ENCODE peak calls at places on chromosomes 4 and X, in four cellular contexts. F is K562, N is HCT116, Z is SK-N-SH. J is an unnamed sample.

GRCh38 chrX:13377537-13377936 is 57.7 kb upstream of the ATXN3L start:
- DNase-seq in F (no peak), N (no peak), Z (peak; percentile 61), J (no peak)

GRCh38 chr4:141759796-141760425 is 123.5 kb downstream of the IL15 start:
- DNase-seq in F (no peak), N (no peak), Z (no peak), J (no peak)

GRCh38 chr4:54902261-54902660 is 223.1 kb downstream of the KDR start:
- DNase-seq in F (no peak), N (no peak), Z (no peak), J (no peak)

GRCh38 chr4:40328383-40328782 is 6.8 kb upstream of the CHRNA9 start:
- DNase-seq in F (no peak), N (no peak), Z (no peak), J (no peak)

GRCh38 chr4:188976644-188977115 is 837.4 kb downstream of the TRIML1 start:
- DNase-seq in F (no peak), N (no peak), Z (no peak), J (no peak)

GRCh38 chr4:101597204-101597603 is 193.3 kb upstream of the BANK1 start:
- DNase-seq in F (no peak), N (no peak), Z (no peak), J (peak; percentile 8)

GRCh38 chr4:128519163-128519810 is 231.7 kb upstream of the PGRMC2 start:
- DNase-seq in F (no peak), N (no peak), Z (no peak), J (no peak)

GRCh38 chr4:80492761-80493160 is 157.2 kb downstream of the CFAP299 start:
- DNase-seq in F (no peak), N (no peak), Z (no peak), J (no peak)

GRCh38 chr4:163200950-163201349 is 34.3 kb upstream of the NAF1 start:
- DNase-seq in F (no peak), N (no peak), Z (no peak), J (no peak)

GRCh38 chr4:163196904-163197505 is 30.3 kb upstream of the NAF1 start:
- DNase-seq in F (no peak), N (no peak), Z (no peak), J (no peak)

DNA sequence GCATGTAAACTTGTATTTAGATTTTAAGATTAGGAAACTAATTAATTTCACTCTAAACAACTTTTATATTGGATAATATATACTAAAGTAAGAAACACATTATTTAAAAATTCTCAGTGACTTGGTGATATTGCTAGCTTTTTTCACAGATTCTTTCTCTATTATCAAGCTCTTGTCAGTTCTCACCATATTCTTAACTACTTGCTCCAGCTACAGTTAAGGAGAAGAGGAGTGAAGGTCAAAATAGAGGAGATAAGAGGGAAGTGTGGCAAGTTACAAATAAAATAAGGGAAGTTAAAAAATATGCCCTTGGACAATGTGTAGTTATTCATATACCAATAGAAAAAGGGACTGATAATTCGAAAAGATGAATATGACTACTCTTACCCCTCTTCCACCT is 34.7 kb upstream of the NAF1 start:
- DNase-seq in F (no peak), N (no peak), Z (no peak), J (no peak)
- TF ChIP-seq JUND in F (no peak), N (no peak), Z (no peak), J (no peak)

GRCh38 chrX:97551821-97552220 is 668.1 kb downstream of the RPA4 start:
- DNase-seq in F (no peak), N (no peak), Z (no peak), J (no peak)

GRCh38 chrX:97547873-97548578 is 664.3 kb downstream of the RPA4 start:
- DNase-seq in F (no peak), N (peak; percentile 2), Z (peak; percentile 2), J (no peak)
- TF ChIP-seq JUND in F (no peak), N (peak; percentile 30), Z (no peak), J (no peak)

GRCh38 chr4:21815651-21816050 is 132.9 kb downstream of the KCNIP4 start:
- DNase-seq in F (no peak), N (no peak), Z (no peak), J (no peak)

DNA sequence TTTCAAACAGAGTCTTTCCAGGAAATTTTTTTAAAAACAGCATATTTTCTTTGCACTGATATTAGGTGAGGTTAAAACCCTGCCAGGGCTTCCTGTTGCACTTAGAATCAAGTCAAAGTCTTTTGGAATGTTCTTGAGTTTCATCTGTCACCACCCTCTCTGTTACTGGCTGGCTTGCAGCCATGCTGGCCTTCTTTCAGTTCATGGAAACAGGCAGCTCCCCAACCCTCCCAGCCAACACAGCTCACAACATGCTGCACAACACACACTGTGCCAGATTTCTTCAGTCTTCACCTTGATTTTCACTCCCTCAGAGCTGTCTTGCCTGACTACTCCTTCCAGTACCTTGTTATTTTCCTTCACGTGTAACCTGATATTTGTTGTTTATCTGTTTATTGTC is 129.5 kb downstream of the KCNIP4 start:
- DNase-seq in F (no peak), N (no peak), Z (no peak), J (no peak)
- TF ChIP-seq JUND in F (no peak), N (no peak), Z (no peak), J (no peak)

GRCh38 chrX:153568612-153569011 is 30.3 kb downstream of the CCNQ start:
- DNase-seq in F (peak; percentile 25), N (no peak), Z (no peak), J (peak; percentile 6)
- TF ChIP-seq JUND in F (no peak), N (no peak), Z (no peak), J (no peak)

DNA sequence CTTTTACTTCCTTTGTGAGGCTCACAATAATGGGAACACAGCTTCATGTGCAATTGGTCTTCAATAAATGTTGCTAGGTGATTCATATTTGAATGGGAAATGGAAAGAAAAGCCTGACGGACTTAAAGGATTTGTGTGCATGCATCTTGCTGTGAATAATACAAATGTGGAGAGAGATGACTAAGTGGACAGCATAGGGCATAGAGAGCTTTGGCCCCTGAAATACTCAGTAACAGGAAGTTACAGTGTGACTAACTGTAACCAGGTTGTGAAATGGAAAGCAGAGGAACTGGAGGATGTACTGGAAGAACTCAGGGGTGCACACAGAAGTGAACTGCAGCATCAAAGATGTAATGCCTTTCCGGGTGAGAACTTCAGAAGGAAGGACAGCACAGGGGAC is 206.7 kb downstream of the MGST2 start:
- DNase-seq in F (no peak), N (no peak), Z (no peak), J (no peak)
- TF ChIP-seq JUND in F (no peak), N (no peak), Z (peak; percentile 65), J (no peak)

GRCh38 chrX:21744060-21744459 is 13.9 kb downstream of the SMPX start:
- DNase-seq in F (no peak), N (no peak), Z (no peak), J (no peak)

GRCh38 chrX:21744721-21745120 is 13.2 kb downstream of the SMPX start:
- DNase-seq in F (no peak), N (no peak), Z (no peak), J (no peak)

GRCh38 chrX:21741378-21741777 is 16.5 kb downstream of the SMPX start:
- DNase-seq in F (no peak), N (no peak), Z (no peak), J (no peak)

GRCh38 chrX:21740329-21741274 is 17.3 kb downstream of the SMPX start:
- DNase-seq in F (no peak), N (no peak), Z (no peak), J (no peak)

GRCh38 chrX:21741869-21742701 is 15.8 kb downstream of the SMPX start:
- DNase-seq in F (no peak), N (no peak), Z (no peak), J (no peak)
- TF ChIP-seq JUND in F (no peak), N (no peak), Z (no peak), J (no peak)

GRCh38 chrX:72053508-72053907 is 78.2 kb downstream of the RTL5 start:
- DNase-seq in F (no peak), N (no peak), Z (no peak), J (no peak)

GRCh38 chrX:72051589-72051988 is 80.1 kb downstream of the RTL5 start:
- DNase-seq in F (no peak), N (no peak), Z (no peak), J (no peak)

GRCh38 chrX:72052415-72053090 is 79.2 kb downstream of the RTL5 start:
- DNase-seq in F (no peak), N (no peak), Z (no peak), J (no peak)

GRCh38 chrX:72048515-72049455 is 82.9 kb downstream of the RTL5 start:
- DNase-seq in F (no peak), N (no peak), Z (peak; percentile 65), J (no peak)

DNA sequence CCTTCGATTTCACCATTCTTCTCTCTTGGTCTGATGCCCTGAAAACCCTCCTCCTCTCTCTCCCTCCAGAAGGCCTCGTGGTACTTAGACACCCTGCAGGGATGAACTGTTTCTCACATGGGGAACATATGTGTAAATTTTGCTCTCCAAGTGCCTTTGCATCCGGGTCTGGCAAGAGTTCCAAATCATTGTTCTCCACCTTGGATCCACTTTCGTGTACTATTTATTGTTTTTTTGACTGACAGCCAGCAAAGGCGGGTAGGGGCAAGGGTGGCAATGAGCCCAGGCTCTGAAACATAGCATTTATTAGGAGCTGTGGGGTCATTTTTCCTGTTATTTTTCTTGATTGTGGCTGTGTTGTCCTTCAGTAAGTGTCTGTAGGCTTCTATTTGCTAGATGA is 81.7 kb downstream of the RTL5 start:
- DNase-seq in F (no peak), N (no peak), Z (no peak), J (no peak)
- TF ChIP-seq JUND in F (no peak), N (no peak), Z (no peak), J (no peak)

DNA sequence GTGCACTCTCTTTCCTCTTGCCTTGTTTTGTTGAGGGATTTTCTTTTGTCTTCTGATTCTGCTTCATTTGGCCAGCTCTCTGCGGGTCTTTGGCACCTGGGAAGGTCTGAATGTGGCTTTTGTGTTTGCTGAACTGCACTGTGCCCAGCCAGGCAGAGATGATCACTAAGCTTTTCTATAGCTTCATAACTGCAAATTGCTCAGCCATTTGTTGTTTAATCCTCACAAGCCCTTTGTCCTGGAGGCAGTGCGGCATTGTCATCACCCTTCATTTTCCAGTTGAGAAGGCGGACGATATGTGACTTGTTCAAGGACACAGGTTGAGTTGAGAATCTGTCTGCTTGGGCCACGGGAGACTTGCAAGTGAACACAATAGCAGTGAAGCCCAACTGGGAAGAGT is 46.0 kb upstream of the SFRP2 start:
- DNase-seq in F (no peak), N (no peak), Z (no peak), J (no peak)
- TF ChIP-seq JUND in F (no peak), N (no peak), Z (no peak), J (no peak)

GRCh38 chrX:65657659-65658058 is 9.8 kb upstream of the MSN start:
- DNase-seq in F (no peak), N (no peak), Z (no peak), J (no peak)
- TF ChIP-seq JUND in F (no peak), N (no peak), Z (no peak), J (no peak)

DNA sequence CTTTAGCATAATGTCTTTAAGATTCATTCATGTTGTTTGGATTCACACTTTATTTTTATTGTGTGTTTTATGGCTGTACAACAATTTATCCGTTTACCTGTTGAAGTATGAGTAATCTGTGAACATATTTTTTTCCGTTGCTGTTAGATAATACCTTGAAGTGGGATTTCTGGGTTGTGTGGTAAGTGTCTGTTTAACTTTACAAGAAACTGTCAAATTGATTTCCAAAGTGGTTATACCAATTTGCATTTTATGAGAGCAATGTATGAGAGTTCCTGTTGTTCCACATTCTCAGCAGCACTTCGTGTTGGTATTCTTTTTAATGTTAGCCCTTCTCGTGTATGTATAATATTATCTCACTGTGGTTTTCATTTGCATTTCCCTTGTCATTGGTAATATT is 53.6 kb downstream of the USP53 start:
- DNase-seq in F (no peak), N (no peak), Z (no peak), J (no peak)
- TF ChIP-seq JUND in F (no peak), N (no peak), Z (no peak), J (no peak)

J was measured in T47D.